ENCODE peak calls at places on chromosome X, in ten cellular contexts. One of them, this sample, is unnamed.

GRCh38 chrX:97529801-97530200 is 646.1 kb downstream of the RPA4 start:
- DNase-seq in GM23248: no peak
- DNase-seq in stimulated activated CD4-positive, alpha-beta T cell treated with anti-CD3 and anti-CD28 coated beads, Interleukin-2, amount 100 ng/mL, for 4 hours: no peak
- DNase-seq in Ammon's horn: no peak
- DNase-seq in KBM-7: no peak
- DNase-seq in activated gamma-delta T cell treated with Interleukin-2 at 50 U/mL for 16 hours: no peak
- DNase-seq in iPS-NIHi11: no peak
- DNase-seq in memory B cell: no peak
- DNase-seq in CD4-positive, CD25-positive, alpha-beta regulatory T cell: no peak
- DNase-seq in amygdala: no peak
- DNase-seq in this sample: no peak

GRCh38 chrX:124736553-124737240 is 390.3 kb downstream of the SH2D1A start:
- DNase-seq in KBM-7: no peak
- DNase-seq in memory B cell: no peak
- DNase-seq in GM23248: no peak
- DNase-seq in Ammon's horn: no peak
- DNase-seq in stimulated activated CD4-positive, alpha-beta T cell treated with anti-CD3 and anti-CD28 coated beads, Interleukin-2, amount 100 ng/mL, for 4 hours: peak
- DNase-seq in amygdala: no peak
- DNase-seq in CD4-positive, CD25-positive, alpha-beta regulatory T cell: peak
- DNase-seq in activated gamma-delta T cell treated with Interleukin-2 at 50 U/mL for 16 hours: peak
- DNase-seq in iPS-NIHi11: peak
- DNase-seq in this sample: no peak

GRCh38 chrX:80489166-80489565 is 68.9 kb downstream of the TENT5D start:
- DNase-seq in KBM-7: no peak
- DNase-seq in Ammon's horn: no peak
- DNase-seq in iPS-NIHi11: no peak
- DNase-seq in memory B cell: no peak
- DNase-seq in stimulated activated CD4-positive, alpha-beta T cell treated with anti-CD3 and anti-CD28 coated beads, Interleukin-2, amount 100 ng/mL, for 4 hours: no peak
- DNase-seq in amygdala: no peak
- DNase-seq in activated gamma-delta T cell treated with Interleukin-2 at 50 U/mL for 16 hours: no peak
- DNase-seq in CD4-positive, CD25-positive, alpha-beta regulatory T cell: no peak
- DNase-seq in GM23248: no peak
- DNase-seq in this sample: no peak

GRCh38 chrX:123920065-123920785 is 41.3 kb upstream of the STAG2 start:
- DNase-seq in Ammon's horn: no peak
- DNase-seq in memory B cell: no peak
- DNase-seq in GM23248: peak
- DNase-seq in iPS-NIHi11: no peak
- DNase-seq in KBM-7: no peak
- DNase-seq in CD4-positive, CD25-positive, alpha-beta regulatory T cell: no peak
- DNase-seq in activated gamma-delta T cell treated with Interleukin-2 at 50 U/mL for 16 hours: no peak
- DNase-seq in stimulated activated CD4-positive, alpha-beta T cell treated with anti-CD3 and anti-CD28 coated beads, Interleukin-2, amount 100 ng/mL, for 4 hours: no peak
- DNase-seq in amygdala: no peak
- DNase-seq in this sample: no peak

GRCh38 chrX:44152867-44153266 is 179.7 kb upstream of the NDP start:
- DNase-seq in memory B cell: no peak
- DNase-seq in KBM-7: no peak
- DNase-seq in activated gamma-delta T cell treated with Interleukin-2 at 50 U/mL for 16 hours: no peak
- DNase-seq in Ammon's horn: no peak
- DNase-seq in amygdala: no peak
- DNase-seq in GM23248: peak
- DNase-seq in stimulated activated CD4-positive, alpha-beta T cell treated with anti-CD3 and anti-CD28 coated beads, Interleukin-2, amount 100 ng/mL, for 4 hours: no peak
- DNase-seq in iPS-NIHi11: no peak
- DNase-seq in CD4-positive, CD25-positive, alpha-beta regulatory T cell: no peak
- DNase-seq in this sample: no peak

GRCh38 chrX:71955530-71956120 is 45.0 kb downstream of the NHSL2 start:
- DNase-seq in amygdala: no peak
- DNase-seq in KBM-7: no peak
- DNase-seq in CD4-positive, CD25-positive, alpha-beta regulatory T cell: no peak
- DNase-seq in activated gamma-delta T cell treated with Interleukin-2 at 50 U/mL for 16 hours: no peak
- DNase-seq in stimulated activated CD4-positive, alpha-beta T cell treated with anti-CD3 and anti-CD28 coated beads, Interleukin-2, amount 100 ng/mL, for 4 hours: no peak
- DNase-seq in GM23248: no peak
- DNase-seq in memory B cell: no peak
- DNase-seq in iPS-NIHi11: no peak
- DNase-seq in Ammon's horn: no peak
- DNase-seq in this sample: no peak

GRCh38 chrX:4550018-4550417 is 836.6 kb upstream of the PRKX start:
- DNase-seq in KBM-7: peak
- DNase-seq in amygdala: no peak
- DNase-seq in iPS-NIHi11: peak
- DNase-seq in Ammon's horn: no peak
- DNase-seq in memory B cell: no peak
- DNase-seq in CD4-positive, CD25-positive, alpha-beta regulatory T cell: no peak
- DNase-seq in activated gamma-delta T cell treated with Interleukin-2 at 50 U/mL for 16 hours: no peak
- DNase-seq in stimulated activated CD4-positive, alpha-beta T cell treated with anti-CD3 and anti-CD28 coated beads, Interleukin-2, amount 100 ng/mL, for 4 hours: no peak
- DNase-seq in GM23248: no peak
- DNase-seq in this sample: peak

GRCh38 chrX:44042731-44043130 is 69.5 kb upstream of the NDP start:
- DNase-seq in KBM-7: no peak
- DNase-seq in GM23248: peak
- DNase-seq in CD4-positive, CD25-positive, alpha-beta regulatory T cell: no peak
- DNase-seq in memory B cell: no peak
- DNase-seq in iPS-NIHi11: no peak
- DNase-seq in Ammon's horn: no peak
- DNase-seq in stimulated activated CD4-positive, alpha-beta T cell treated with anti-CD3 and anti-CD28 coated beads, Interleukin-2, amount 100 ng/mL, for 4 hours: no peak
- DNase-seq in activated gamma-delta T cell treated with Interleukin-2 at 50 U/mL for 16 hours: no peak
- DNase-seq in amygdala: no peak
- DNase-seq in this sample: no peak

GRCh38 chrX:148811236-148811635 is 310.8 kb downstream of the AFF2 start:
- DNase-seq in activated gamma-delta T cell treated with Interleukin-2 at 50 U/mL for 16 hours: no peak
- DNase-seq in CD4-positive, CD25-positive, alpha-beta regulatory T cell: no peak
- DNase-seq in iPS-NIHi11: no peak
- DNase-seq in memory B cell: no peak
- DNase-seq in Ammon's horn: no peak
- DNase-seq in KBM-7: no peak
- DNase-seq in stimulated activated CD4-positive, alpha-beta T cell treated with anti-CD3 and anti-CD28 coated beads, Interleukin-2, amount 100 ng/mL, for 4 hours: no peak
- DNase-seq in amygdala: no peak
- DNase-seq in GM23248: peak
- DNase-seq in this sample: no peak

GRCh38 chrX:155054255-155054654 is 16.7 kb downstream of the CMC4 start:
- DNase-seq in amygdala: no peak
- DNase-seq in memory B cell: no peak
- DNase-seq in iPS-NIHi11: no peak
- DNase-seq in GM23248: no peak
- DNase-seq in activated gamma-delta T cell treated with Interleukin-2 at 50 U/mL for 16 hours: no peak
- DNase-seq in stimulated activated CD4-positive, alpha-beta T cell treated with anti-CD3 and anti-CD28 coated beads, Interleukin-2, amount 100 ng/mL, for 4 hours: no peak
- DNase-seq in Ammon's horn: no peak
- DNase-seq in KBM-7: no peak
- DNase-seq in CD4-positive, CD25-positive, alpha-beta regulatory T cell: no peak
- DNase-seq in this sample: no peak

GRCh38 chrX:287670-288069 is 6.5 kb downstream of the PLCXD1 start:
- DNase-seq in stimulated activated CD4-positive, alpha-beta T cell treated with anti-CD3 and anti-CD28 coated beads, Interleukin-2, amount 100 ng/mL, for 4 hours: no peak
- DNase-seq in activated gamma-delta T cell treated with Interleukin-2 at 50 U/mL for 16 hours: no peak
- DNase-seq in Ammon's horn: no peak
- DNase-seq in KBM-7: no peak
- DNase-seq in memory B cell: no peak
- DNase-seq in GM23248: no peak
- DNase-seq in CD4-positive, CD25-positive, alpha-beta regulatory T cell: no peak
- DNase-seq in iPS-NIHi11: no peak
- DNase-seq in amygdala: no peak
- DNase-seq in this sample: no peak

GRCh38 chrX:31136144-31136572 is 64.3 kb upstream of the FTHL17 start:
- DNase-seq in Ammon's horn: no peak
- DNase-seq in CD4-positive, CD25-positive, alpha-beta regulatory T cell: no peak
- DNase-seq in stimulated activated CD4-positive, alpha-beta T cell treated with anti-CD3 and anti-CD28 coated beads, Interleukin-2, amount 100 ng/mL, for 4 hours: no peak
- DNase-seq in iPS-NIHi11: no peak
- DNase-seq in activated gamma-delta T cell treated with Interleukin-2 at 50 U/mL for 16 hours: no peak
- DNase-seq in KBM-7: peak
- DNase-seq in GM23248: no peak
- DNase-seq in memory B cell: no peak
- DNase-seq in amygdala: no peak
- DNase-seq in this sample: peak

GRCh38 chrX:8743126-8743732 is 11.3 kb upstream of the ANOS1 start:
- DNase-seq in stimulated activated CD4-positive, alpha-beta T cell treated with anti-CD3 and anti-CD28 coated beads, Interleukin-2, amount 100 ng/mL, for 4 hours: peak
- DNase-seq in CD4-positive, CD25-positive, alpha-beta regulatory T cell: peak
- DNase-seq in iPS-NIHi11: peak
- DNase-seq in amygdala: peak
- DNase-seq in activated gamma-delta T cell treated with Interleukin-2 at 50 U/mL for 16 hours: peak
- DNase-seq in memory B cell: peak
- DNase-seq in GM23248: peak
- DNase-seq in Ammon's horn: no peak
- DNase-seq in KBM-7: peak
- DNase-seq in this sample: peak

GRCh38 chrX:375181-376036 is 11.3 kb downstream of the PPP2R3B start:
- DNase-seq in KBM-7: no peak
- DNase-seq in iPS-NIHi11: no peak
- DNase-seq in memory B cell: no peak
- DNase-seq in activated gamma-delta T cell treated with Interleukin-2 at 50 U/mL for 16 hours: no peak
- DNase-seq in stimulated activated CD4-positive, alpha-beta T cell treated with anti-CD3 and anti-CD28 coated beads, Interleukin-2, amount 100 ng/mL, for 4 hours: no peak
- DNase-seq in CD4-positive, CD25-positive, alpha-beta regulatory T cell: no peak
- DNase-seq in GM23248: no peak
- DNase-seq in Ammon's horn: no peak
- DNase-seq in amygdala: no peak
- DNase-seq in this sample: no peak

GRCh38 chrX:118569676-118570075 is 74.1 kb downstream of the DOCK11 start:
- DNase-seq in memory B cell: no peak
- DNase-seq in KBM-7: no peak
- DNase-seq in iPS-NIHi11: no peak
- DNase-seq in activated gamma-delta T cell treated with Interleukin-2 at 50 U/mL for 16 hours: no peak
- DNase-seq in CD4-positive, CD25-positive, alpha-beta regulatory T cell: no peak
- DNase-seq in Ammon's horn: no peak
- DNase-seq in GM23248: no peak
- DNase-seq in stimulated activated CD4-positive, alpha-beta T cell treated with anti-CD3 and anti-CD28 coated beads, Interleukin-2, amount 100 ng/mL, for 4 hours: no peak
- DNase-seq in amygdala: no peak
- DNase-seq in this sample: no peak

GRCh38 chrX:44451056-44451455 is 91.6 kb downstream of the FUNDC1 start:
- DNase-seq in KBM-7: no peak
- DNase-seq in GM23248: no peak
- DNase-seq in CD4-positive, CD25-positive, alpha-beta regulatory T cell: no peak
- DNase-seq in memory B cell: no peak
- DNase-seq in iPS-NIHi11: no peak
- DNase-seq in activated gamma-delta T cell treated with Interleukin-2 at 50 U/mL for 16 hours: no peak
- DNase-seq in Ammon's horn: no peak
- DNase-seq in stimulated activated CD4-positive, alpha-beta T cell treated with anti-CD3 and anti-CD28 coated beads, Interleukin-2, amount 100 ng/mL, for 4 hours: no peak
- DNase-seq in amygdala: no peak
- DNase-seq in this sample: no peak

GRCh38 chrX:9291666-9292065 is 173.2 kb upstream of the TBL1X start:
- DNase-seq in Ammon's horn: no peak
- DNase-seq in activated gamma-delta T cell treated with Interleukin-2 at 50 U/mL for 16 hours: no peak
- DNase-seq in CD4-positive, CD25-positive, alpha-beta regulatory T cell: no peak
- DNase-seq in iPS-NIHi11: peak
- DNase-seq in memory B cell: no peak
- DNase-seq in GM23248: no peak
- DNase-seq in KBM-7: no peak
- DNase-seq in stimulated activated CD4-positive, alpha-beta T cell treated with anti-CD3 and anti-CD28 coated beads, Interleukin-2, amount 100 ng/mL, for 4 hours: no peak
- DNase-seq in amygdala: no peak
- DNase-seq in this sample: no peak

GRCh38 chrX:41382699-41383645 is 49.0 kb downstream of the DDX3X start:
- DNase-seq in CD4-positive, CD25-positive, alpha-beta regulatory T cell: peak
- DNase-seq in iPS-NIHi11: no peak
- DNase-seq in KBM-7: peak
- DNase-seq in activated gamma-delta T cell treated with Interleukin-2 at 50 U/mL for 16 hours: peak
- DNase-seq in memory B cell: no peak
- DNase-seq in amygdala: no peak
- DNase-seq in stimulated activated CD4-positive, alpha-beta T cell treated with anti-CD3 and anti-CD28 coated beads, Interleukin-2, amount 100 ng/mL, for 4 hours: peak
- DNase-seq in Ammon's horn: no peak
- DNase-seq in GM23248: peak
- DNase-seq in this sample: no peak

GRCh38 chrX:15838017-15838416 is 16.6 kb downstream of the AP1S2 start:
- DNase-seq in memory B cell: peak
- DNase-seq in iPS-NIHi11: peak
- DNase-seq in Ammon's horn: no peak
- DNase-seq in GM23248: no peak
- DNase-seq in CD4-positive, CD25-positive, alpha-beta regulatory T cell: peak
- DNase-seq in activated gamma-delta T cell treated with Interleukin-2 at 50 U/mL for 16 hours: no peak
- DNase-seq in KBM-7: peak
- DNase-seq in amygdala: no peak
- DNase-seq in stimulated activated CD4-positive, alpha-beta T cell treated with anti-CD3 and anti-CD28 coated beads, Interleukin-2, amount 100 ng/mL, for 4 hours: no peak
- DNase-seq in this sample: peak